ENCODE peak calls at places on chromosomes 2 and 18, in nine cellular contexts. One of them, this sample, is unnamed.

GRCh38 chr18:45119888-45120287 is 439.2 kb downstream of the SETBP1 start:
- DNase-seq in progenitor cell of endocrine pancreas: no peak
- DNase-seq in heart right ventricle: no peak
- DNase-seq in Calu3: no peak
- DNase-seq in neural progenitor cell: no peak
- DNase-seq in stomach: no peak
- DNase-seq in GM13976: no peak
- DNase-seq in coronary artery: no peak
- DNase-seq in mammary epithelial cell: no peak
- DNase-seq in this sample: no peak

GRCh38 chr2:44996356-44996755 is 12.9 kb downstream of the SIX2 start:
- DNase-seq in stomach: no peak
- DNase-seq in coronary artery: no peak
- DNase-seq in neural progenitor cell: no peak
- DNase-seq in Calu3: no peak
- DNase-seq in progenitor cell of endocrine pancreas: no peak
- DNase-seq in mammary epithelial cell: no peak
- DNase-seq in GM13976: no peak
- DNase-seq in heart right ventricle: no peak
- DNase-seq in this sample: no peak

GRCh38 chr18:49111191-49111988 is 160.6 kb upstream of the SMAD7 start:
- DNase-seq in stomach: no peak
- DNase-seq in mammary epithelial cell: peak; percentile 0
- DNase-seq in heart right ventricle: no peak
- DNase-seq in progenitor cell of endocrine pancreas: no peak
- DNase-seq in coronary artery: no peak
- DNase-seq in neural progenitor cell: no peak
- DNase-seq in GM13976: no peak
- DNase-seq in Calu3: no peak
- DNase-seq in this sample: peak; percentile 14

GRCh38 chr2:197286805-197287595 is 23.6 kb downstream of the ANKRD44 start:
- DNase-seq in heart right ventricle: no peak
- DNase-seq in mammary epithelial cell: peak; percentile 89
- DNase-seq in progenitor cell of endocrine pancreas: no peak
- DNase-seq in neural progenitor cell: no peak
- DNase-seq in stomach: peak; percentile 59
- DNase-seq in coronary artery: no peak
- DNase-seq in Calu3: peak; percentile 30
- DNase-seq in GM13976: peak; percentile 65
- DNase-seq in this sample: peak; percentile 90

GRCh38 chr18:49656098-49656591 is 94.3 kb downstream of the LIPG start:
- DNase-seq in Calu3: peak; percentile 53
- DNase-seq in heart right ventricle: no peak
- DNase-seq in coronary artery: peak; percentile 50
- DNase-seq in neural progenitor cell: no peak
- DNase-seq in progenitor cell of endocrine pancreas: no peak
- DNase-seq in mammary epithelial cell: peak; percentile 99
- DNase-seq in stomach: no peak
- DNase-seq in GM13976: no peak
- DNase-seq in this sample: peak; percentile 8

GRCh38 chr2:46276652-46277051 is 20.6 kb upstream of the EPAS1 start:
- DNase-seq in progenitor cell of endocrine pancreas: no peak
- DNase-seq in Calu3: no peak
- DNase-seq in heart right ventricle: no peak
- DNase-seq in neural progenitor cell: no peak
- DNase-seq in GM13976: no peak
- DNase-seq in mammary epithelial cell: no peak
- DNase-seq in stomach: no peak
- DNase-seq in coronary artery: no peak
- DNase-seq in this sample: peak; percentile 34

GRCh38 chr2:129253461-129253812 is 726.0 kb upstream of the RAB6C start:
- DNase-seq in coronary artery: no peak
- DNase-seq in neural progenitor cell: peak; percentile 69
- DNase-seq in GM13976: no peak
- DNase-seq in mammary epithelial cell: no peak
- DNase-seq in progenitor cell of endocrine pancreas: no peak
- DNase-seq in stomach: peak; percentile 49
- DNase-seq in heart right ventricle: no peak
- DNase-seq in Calu3: no peak
- DNase-seq in this sample: no peak

GRCh38 chr2:30385327-30385726 is 61.7 kb upstream of the LCLAT1 start:
- DNase-seq in stomach: no peak
- DNase-seq in heart right ventricle: no peak
- DNase-seq in Calu3: peak; percentile 33
- DNase-seq in coronary artery: no peak
- DNase-seq in GM13976: no peak
- DNase-seq in neural progenitor cell: peak; percentile 75
- DNase-seq in mammary epithelial cell: peak; percentile 26
- DNase-seq in progenitor cell of endocrine pancreas: peak; percentile 53
- DNase-seq in this sample: peak; percentile 42

GRCh38 chr2:222690564-222691200 is 19.2 kb downstream of the MOGAT1 start:
- DNase-seq in neural progenitor cell: peak; percentile 91
- DNase-seq in stomach: peak; percentile 83
- DNase-seq in Calu3: peak; percentile 78
- DNase-seq in progenitor cell of endocrine pancreas: peak; percentile 59
- DNase-seq in GM13976: peak; percentile 85
- DNase-seq in heart right ventricle: peak; percentile 67
- DNase-seq in coronary artery: no peak
- DNase-seq in mammary epithelial cell: peak; percentile 45
- DNase-seq in this sample: peak; percentile 65

GRCh38 chr18:13548944-13549878 is 177.1 kb downstream of the FAM210A start:
- DNase-seq in stomach: no peak
- DNase-seq in neural progenitor cell: no peak
- DNase-seq in GM13976: peak; percentile 72
- DNase-seq in mammary epithelial cell: no peak
- DNase-seq in Calu3: no peak
- DNase-seq in coronary artery: peak; percentile 46
- DNase-seq in progenitor cell of endocrine pancreas: no peak
- DNase-seq in heart right ventricle: no peak
- DNase-seq in this sample: no peak

GRCh38 chr2:26682155-26682554 is 10.4 kb upstream of the KCNK3 start:
- DNase-seq in Calu3: no peak
- DNase-seq in progenitor cell of endocrine pancreas: no peak
- DNase-seq in coronary artery: no peak
- DNase-seq in heart right ventricle: no peak
- DNase-seq in stomach: no peak
- DNase-seq in neural progenitor cell: no peak
- DNase-seq in mammary epithelial cell: no peak
- DNase-seq in GM13976: no peak
- DNase-seq in this sample: no peak

GRCh38 chr2:70777450-70777849 is 9.4 kb upstream of the ADD2 start:
- DNase-seq in heart right ventricle: no peak
- DNase-seq in Calu3: no peak
- DNase-seq in neural progenitor cell: no peak
- DNase-seq in progenitor cell of endocrine pancreas: no peak
- DNase-seq in stomach: no peak
- DNase-seq in coronary artery: no peak
- DNase-seq in mammary epithelial cell: peak; percentile 12
- DNase-seq in GM13976: no peak
- DNase-seq in this sample: no peak

GRCh38 chr2:111029135-111029927 is 91.4 kb upstream of the BCL2L11 start:
- DNase-seq in GM13976: no peak
- DNase-seq in neural progenitor cell: no peak
- DNase-seq in progenitor cell of endocrine pancreas: no peak
- DNase-seq in coronary artery: no peak
- DNase-seq in mammary epithelial cell: no peak
- DNase-seq in stomach: peak; percentile 25
- DNase-seq in heart right ventricle: no peak
- DNase-seq in Calu3: peak; percentile 43
- DNase-seq in this sample: no peak

GRCh38 chr2:233503947-233504637 is 62.5 kb downstream of the USP40 start:
- DNase-seq in Calu3: no peak
- DNase-seq in stomach: no peak
- DNase-seq in mammary epithelial cell: no peak
- DNase-seq in coronary artery: no peak
- DNase-seq in heart right ventricle: no peak
- DNase-seq in neural progenitor cell: no peak
- DNase-seq in progenitor cell of endocrine pancreas: no peak
- DNase-seq in GM13976: no peak
- DNase-seq in this sample: no peak

GRCh38 chr2:47092465-47092864 is 62.6 kb downstream of the STPG4 start:
- DNase-seq in progenitor cell of endocrine pancreas: no peak
- DNase-seq in mammary epithelial cell: no peak
- DNase-seq in GM13976: no peak
- DNase-seq in Calu3: no peak
- DNase-seq in neural progenitor cell: no peak
- DNase-seq in stomach: no peak
- DNase-seq in coronary artery: no peak
- DNase-seq in heart right ventricle: no peak
- DNase-seq in this sample: no peak

GRCh38 chr2:23291274-23291673 is 93.7 kb upstream of the KLHL29 start:
- DNase-seq in neural progenitor cell: no peak
- DNase-seq in progenitor cell of endocrine pancreas: no peak
- DNase-seq in mammary epithelial cell: no peak
- DNase-seq in heart right ventricle: no peak
- DNase-seq in coronary artery: no peak
- DNase-seq in Calu3: no peak
- DNase-seq in stomach: no peak
- DNase-seq in GM13976: no peak
- DNase-seq in this sample: peak; percentile 88

GRCh38 chr2:23293063-23293462 is 91.9 kb upstream of the KLHL29 start:
- DNase-seq in heart right ventricle: no peak
- DNase-seq in GM13976: no peak
- DNase-seq in mammary epithelial cell: peak; percentile 56
- DNase-seq in progenitor cell of endocrine pancreas: no peak
- DNase-seq in stomach: no peak
- DNase-seq in neural progenitor cell: no peak
- DNase-seq in Calu3: peak; percentile 41
- DNase-seq in coronary artery: no peak
- DNase-seq in this sample: peak; percentile 58

GRCh38 chr2:23294238-23294637 is 90.7 kb upstream of the KLHL29 start:
- DNase-seq in progenitor cell of endocrine pancreas: no peak
- DNase-seq in mammary epithelial cell: no peak
- DNase-seq in neural progenitor cell: no peak
- DNase-seq in GM13976: no peak
- DNase-seq in coronary artery: no peak
- DNase-seq in Calu3: no peak
- DNase-seq in heart right ventricle: no peak
- DNase-seq in stomach: no peak
- DNase-seq in this sample: no peak

GRCh38 chr2:23293756-23294155 is 91.2 kb upstream of the KLHL29 start:
- DNase-seq in mammary epithelial cell: no peak
- DNase-seq in GM13976: no peak
- DNase-seq in Calu3: no peak
- DNase-seq in stomach: no peak
- DNase-seq in progenitor cell of endocrine pancreas: no peak
- DNase-seq in neural progenitor cell: no peak
- DNase-seq in heart right ventricle: no peak
- DNase-seq in coronary artery: no peak
- DNase-seq in this sample: peak; percentile 25

DNA sequence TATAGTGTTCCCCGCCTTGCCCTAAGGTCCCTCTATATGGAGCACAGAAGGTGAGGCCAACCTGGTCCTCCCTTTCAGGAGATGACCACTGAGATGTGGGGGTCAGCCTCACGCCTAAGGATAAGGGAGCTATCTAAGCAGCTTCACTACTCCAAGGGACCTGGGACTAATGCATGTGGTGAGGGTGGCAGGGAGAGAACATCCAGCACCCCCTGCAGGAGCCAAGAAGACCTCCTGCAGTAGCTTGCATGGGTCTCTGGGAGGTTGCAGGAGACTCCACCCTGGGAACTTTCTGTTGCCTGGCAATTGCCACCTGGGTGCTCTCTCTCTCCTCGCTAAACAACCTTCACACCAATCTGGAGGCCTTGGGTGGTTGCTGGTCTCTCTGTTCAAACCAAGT is 93.0 kb upstream of the KLHL29 start:
- DNase-seq in stomach: no peak
- DNase-seq in heart right ventricle: no peak
- DNase-seq in coronary artery: no peak
- DNase-seq in mammary epithelial cell: no peak
- DNase-seq in progenitor cell of endocrine pancreas: no peak
- DNase-seq in neural progenitor cell: no peak
- DNase-seq in GM13976: no peak
- DNase-seq in Calu3: no peak
- DNase-seq in this sample: no peak
- TF ChIP-seq CTCF in stomach: no peak
- TF ChIP-seq CTCF in heart right ventricle: no peak
- TF ChIP-seq CTCF in coronary artery: no peak
- TF ChIP-seq CTCF in mammary epithelial cell: no peak
- TF ChIP-seq CTCF in progenitor cell of endocrine pancreas: no peak
- TF ChIP-seq CTCF in neural progenitor cell: no peak
- TF ChIP-seq CTCF in GM13976: no peak
- TF ChIP-seq CTCF in Calu3: no peak
- TF ChIP-seq CTCF in this sample: no peak

GRCh38 chr2:220510668-220511067 is 883.2 kb downstream of the SLC4A3 start:
- DNase-seq in heart right ventricle: no peak
- DNase-seq in progenitor cell of endocrine pancreas: no peak
- DNase-seq in neural progenitor cell: no peak
- DNase-seq in GM13976: no peak
- DNase-seq in coronary artery: no peak
- DNase-seq in stomach: no peak
- DNase-seq in mammary epithelial cell: no peak
- DNase-seq in Calu3: no peak
- DNase-seq in this sample: peak; percentile 44
- TF ChIP-seq CTCF in heart right ventricle: no peak
- TF ChIP-seq CTCF in progenitor cell of endocrine pancreas: no peak
- TF ChIP-seq CTCF in neural progenitor cell: no peak
- TF ChIP-seq CTCF in GM13976: no peak
- TF ChIP-seq CTCF in coronary artery: no peak
- TF ChIP-seq CTCF in stomach: no peak
- TF ChIP-seq CTCF in mammary epithelial cell: no peak
- TF ChIP-seq CTCF in Calu3: no peak
- TF ChIP-seq CTCF in this sample: no peak

GRCh38 chr2:98822301-98823164 is 91.6 kb upstream of the MGAT4A start:
- DNase-seq in neural progenitor cell: peak; percentile 83
- DNase-seq in GM13976: peak; percentile 47
- DNase-seq in mammary epithelial cell: no peak
- DNase-seq in Calu3: no peak
- DNase-seq in progenitor cell of endocrine pancreas: peak; percentile 44
- DNase-seq in coronary artery: peak; percentile 76
- DNase-seq in stomach: peak; percentile 40
- DNase-seq in heart right ventricle: peak; percentile 75
- DNase-seq in this sample: no peak
- TF ChIP-seq CTCF in neural progenitor cell: peak; percentile 48
- TF ChIP-seq CTCF in GM13976: peak; percentile 1
- TF ChIP-seq CTCF in mammary epithelial cell: no peak
- TF ChIP-seq CTCF in Calu3: no peak
- TF ChIP-seq CTCF in progenitor cell of endocrine pancreas: peak; percentile 56
- TF ChIP-seq CTCF in coronary artery: no peak
- TF ChIP-seq CTCF in stomach: peak; percentile 12
- TF ChIP-seq CTCF in heart right ventricle: peak; percentile 56
- TF ChIP-seq CTCF in this sample: no peak

DNA sequence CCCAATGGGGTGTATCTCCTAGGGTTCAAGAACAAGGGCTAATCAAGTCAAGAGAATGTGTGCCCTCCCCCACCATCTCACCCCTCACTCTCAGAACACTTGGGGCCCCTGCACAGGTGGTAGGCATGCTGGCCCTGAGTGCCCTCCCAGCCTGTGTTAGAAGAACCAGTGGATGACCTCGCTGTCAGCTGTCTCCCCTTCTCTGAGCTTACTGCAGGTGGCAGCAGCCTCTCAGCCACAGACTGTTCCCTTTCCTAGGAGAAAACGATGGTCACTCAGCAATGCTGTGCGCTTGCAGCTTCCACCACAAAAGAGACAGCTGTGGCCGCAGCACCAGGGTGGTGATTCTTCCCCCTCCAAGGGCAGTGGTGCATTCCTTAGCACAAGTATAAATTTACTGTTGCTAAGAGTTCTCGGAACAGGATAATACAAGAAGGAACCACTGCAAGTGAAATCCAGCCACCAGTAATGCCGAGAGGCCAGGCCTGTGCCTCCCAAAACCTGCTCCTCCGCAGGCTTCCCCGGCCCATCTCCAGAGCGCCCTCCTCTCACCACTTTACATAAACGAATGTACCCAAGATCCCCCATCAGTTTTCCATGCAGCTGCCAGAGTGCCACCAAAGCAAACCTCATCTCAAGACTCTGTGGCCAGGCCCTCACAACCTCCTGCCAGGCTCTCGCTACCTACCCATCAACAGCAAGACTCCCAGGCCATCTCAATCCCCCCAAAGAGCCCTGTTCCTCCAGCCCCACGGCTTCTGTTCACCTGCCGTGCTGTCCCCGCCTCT is 935 bp upstream of the RAMP1 start:
- DNase-seq in coronary artery: no peak
- DNase-seq in mammary epithelial cell: peak; percentile 60
- DNase-seq in neural progenitor cell: peak; percentile 86
- DNase-seq in progenitor cell of endocrine pancreas: peak; percentile 41
- DNase-seq in heart right ventricle: peak; percentile 47
- DNase-seq in stomach: peak; percentile 69
- DNase-seq in GM13976: peak; percentile 86
- DNase-seq in Calu3: peak; percentile 72
- DNase-seq in this sample: peak; percentile 89
- TF ChIP-seq CTCF in coronary artery: peak; percentile 71
- TF ChIP-seq CTCF in mammary epithelial cell: peak; percentile 89
- TF ChIP-seq CTCF in neural progenitor cell: peak; percentile 75
- TF ChIP-seq CTCF in progenitor cell of endocrine pancreas: peak; percentile 72
- TF ChIP-seq CTCF in heart right ventricle: peak; percentile 80
- TF ChIP-seq CTCF in stomach: peak; percentile 67
- TF ChIP-seq CTCF in GM13976: peak; percentile 80
- TF ChIP-seq CTCF in Calu3: peak; percentile 77
- TF ChIP-seq CTCF in this sample: peak; percentile 97